ENCODE peak calls at places on chromosomes 16 and 17, in five cellular contexts. A is BE2C, S is AG04449, K is hepatic stellate cell, L is amniotic stem cell. P is an unnamed sample.

GRCh38 chr16:65010136-65010535 is 111.7 kb downstream of the CDH11 start:
- DNase-seq in K (no peak), L (no peak), A (no peak), S (no peak), P (no peak)

GRCh38 chr17:35175638-35176415 is 18.4 kb downstream of the SLC35G3 start:
- DNase-seq in K (no peak), A (no peak), L (no peak), S (no peak), P (no peak)

GRCh38 chr17:83200231-83200699 is 120.9 kb downstream of the METRNL start:
- DNase-seq in S (no peak), A (peak), K (no peak), L (no peak), P (no peak)

GRCh38 chr17:19736071-19736470 is 12.0 kb downstream of the ALDH3A1 start:
- DNase-seq in S (no peak), K (no peak), A (no peak), L (no peak), P (no peak)

GRCh38 chr17:40084477-40084876 is 15.9 kb downstream of the NR1D1 start:
- DNase-seq in A (no peak), K (no peak), L (no peak), S (no peak), P (no peak)

GRCh38 chr17:16381496-16381820 is 567 bp downstream of the UBB start:
- DNase-seq in L (no peak), K (peak), S (no peak), A (no peak), P (no peak)

GRCh38 chr16:24671455-24671954 is 57.9 kb upstream of the TNRC6A start:
- DNase-seq in K (no peak), A (no peak), S (no peak), L (no peak), P (no peak)

GRCh38 chr16:3017806-3018506 is at the start of gene CLDN6:
- DNase-seq in A (peak), L (no peak), K (no peak), S (no peak), P (no peak)

GRCh38 chr17:3974138-3974687 is 10.0 kb upstream of the ATP2A3 start:
- DNase-seq in L (no peak), A (no peak), S (no peak), K (no peak), P (no peak)

GRCh38 chr16:17258848-17259713 is 211.7 kb downstream of the XYLT1 start:
- DNase-seq in S (no peak), A (no peak), K (no peak), L (no peak), P (no peak)

GRCh38 chr17:73064084-73064938 is 28.2 kb downstream of the SLC39A11 start:
- DNase-seq in L (no peak), K (no peak), S (no peak), A (peak), P (no peak)

GRCh38 chr17:50832267-50833227 is 2.8 kb upstream of the WFIKKN2 start:
- DNase-seq in S (no peak), L (no peak), K (no peak), A (no peak), P (no peak)

GRCh38 chr17:43952351-43952723 is 1.4 kb downstream of the PYY start:
- DNase-seq in S (no peak), L (no peak), K (no peak), A (no peak), P (no peak)

GRCh38 chr16:73713817-73714495 is 582.7 kb upstream of the PSMD7 start:
- DNase-seq in A (peak), L (no peak), K (peak), S (no peak), P (no peak)

GRCh38 chr16:89402962-89403361 is 87.4 kb downstream of the ANKRD11 start:
- DNase-seq in L (no peak), A (no peak), K (no peak), S (no peak), P (no peak)

GRCh38 chr17:28031174-28031573 is 11.3 kb upstream of the NLK start:
- DNase-seq in L (no peak), A (no peak), K (no peak), S (no peak), P (no peak)

GRCh38 chr16:65489531-65490023 is 367.7 kb upstream of the CDH11 start:
- DNase-seq in L (no peak), A (peak), K (no peak), S (no peak), P (no peak)

GRCh38 chr17:48439875-48440505 is 10.0 kb upstream of the SKAP1 start:
- DNase-seq in L (no peak), S (no peak), A (no peak), K (no peak), P (no peak)

GRCh38 chr17:15340966-15341365 is 431 bp downstream of the TEKT3 start:
- DNase-seq in A (no peak), K (no peak), L (no peak), S (no peak), P (no peak)

GRCh38 chr17:2602597-2603017 is 9.2 kb downstream of the PAFAH1B1 start:
- DNase-seq in K (no peak), A (no peak), S (no peak), L (no peak), P (no peak)

GRCh38 chr17:19354123-19354522 is 8.4 kb downstream of the B9D1 start:
- DNase-seq in A (no peak), L (peak), K (peak), S (peak), P (peak)

GRCh38 chr16:82232806-82233205 is 62.8 kb upstream of the MPHOSPH6 start:
- DNase-seq in S (no peak), L (no peak), K (no peak), A (no peak), P (no peak)

GRCh38 chr17:66002807-66003206 is 189.1 kb downstream of the CEP112 start:
- DNase-seq in S (no peak), L (no peak), A (no peak), K (no peak), P (no peak)

GRCh38 chr17:28018439-28019070 is 23.9 kb upstream of the NLK start:
- DNase-seq in L (no peak), K (no peak), A (no peak), S (no peak), P (no peak)

GRCh38 chr17:7034955-7035590 is 742 bp upstream of the SLC16A13 start:
- DNase-seq in K (no peak), A (no peak), S (no peak), L (no peak), P (no peak)

GRCh38 chr17:2064980-2065785 is 10.3 kb downstream of the HIC1 start:
- DNase-seq in L (no peak), K (peak), A (peak), S (no peak), P (no peak)

GRCh38 chr16:68068926-68069325 is 16.2 kb upstream of the NFATC3 start:
- DNase-seq in S (no peak), K (no peak), L (no peak), A (no peak), P (no peak)

GRCh38 chr16:79267781-79268180 is 332.8 kb downstream of the MAF start:
- DNase-seq in K (no peak), L (no peak), S (no peak), A (no peak), P (no peak)

GRCh38 chr17:7705269-7706255 is 560 bp downstream of the EFNB3 start:
- DNase-seq in K (no peak), S (no peak), A (no peak), L (no peak), P (no peak)

GRCh38 chr16:67177743-67178699 is 5.7 kb downstream of the MATCAP1 start:
- DNase-seq in S (no peak), K (peak), L (no peak), A (peak), P (peak)

GRCh38 chr17:73232587-73233373 is 28.9 kb downstream of the CPSF4L start:
- DNase-seq in K (peak), L (no peak), A (no peak), S (no peak), P (peak)